ENCODE peak calls at places on chromosome 4, in nine cellular contexts. I is SW 1271; W is left colon; L is B cell; J is GM04503; N is transverse colon; D is Calu3; Q is NCI-H1417; X is CD4-positive, alpha-beta T cell. V is an unnamed sample.

GRCh38 chr4:174880001-174880400 is 38.2 kb upstream of the ADAM29 start:
- DNase-seq in N (no peak), D (no peak), W (no peak), X (no peak), I (no peak), Q (no peak), L (no peak), J (no peak), V (no peak)

GRCh38 chr4:7988437-7988836 is 48.8 kb upstream of the AFAP1 start:
- DNase-seq in Q (no peak), W (no peak), L (no peak), D (no peak), I (no peak), N (no peak), J (peak), X (no peak), V (no peak)

GRCh38 chr4:183288955-183289354 is 31.1 kb downstream of the CLDN22 start:
- DNase-seq in J (no peak), L (no peak), X (no peak), I (no peak), W (no peak), Q (no peak), N (no peak), D (no peak), V (no peak)

GRCh38 chr4:84578540-84579409 is 4.2 kb upstream of the CDS1 start:
- DNase-seq in D (peak), N (peak), X (no peak), J (no peak), I (peak), W (peak), L (peak), Q (peak), V (no peak)

GRCh38 chr4:87377816-87378215 is 13.2 kb downstream of the HSD17B11 start:
- DNase-seq in N (no peak), J (no peak), L (no peak), Q (no peak), X (no peak), D (no peak), I (no peak), W (no peak), V (no peak)

GRCh38 chr4:10461091-10461849 is 4.0 kb upstream of the ZNF518B start:
- DNase-seq in N (peak), Q (no peak), J (no peak), D (no peak), X (peak), I (no peak), W (peak), L (peak), V (peak)

GRCh38 chr4:128310266-128310697 is 22.7 kb upstream of the PGRMC2 start:
- DNase-seq in N (peak), D (peak), I (no peak), X (no peak), Q (peak), L (no peak), J (no peak), W (peak), V (peak)

GRCh38 chr4:126168484-126168883 is 853.7 kb downstream of the FAT4 start:
- DNase-seq in I (no peak), W (no peak), Q (no peak), D (no peak), L (no peak), X (no peak), N (no peak), J (no peak), V (no peak)

GRCh38 chr4:128917781-128918180 is 108.3 kb downstream of the JADE1 start:
- DNase-seq in Q (no peak), I (no peak), N (no peak), J (no peak), D (no peak), X (no peak), W (no peak), L (peak), V (no peak)

GRCh38 chr4:130955520-130955919 is 1859.6 kb downstream of the C4orf33 start:
- DNase-seq in J (no peak), L (no peak), W (no peak), I (no peak), Q (no peak), X (no peak), N (no peak), D (no peak), V (no peak)

GRCh38 chr4:121980643-121981042 is 28.8 kb upstream of the TRPC3 start:
- DNase-seq in I (no peak), J (peak), X (no peak), N (no peak), W (no peak), Q (no peak), L (no peak), D (no peak), V (no peak)

GRCh38 chr4:148787831-148788477 is 345.7 kb upstream of the NR3C2 start:
- DNase-seq in D (no peak), N (no peak), L (no peak), J (peak), Q (no peak), W (no peak), X (no peak), I (no peak), V (no peak)

GRCh38 chr4:17854076-17854475 is 43.3 kb downstream of the NCAPG start:
- DNase-seq in W (no peak), D (no peak), N (no peak), X (no peak), J (no peak), Q (no peak), L (no peak), I (no peak), V (no peak)

GRCh38 chr4:51930557-51930956 is 87.6 kb downstream of the DCUN1D4 start:
- DNase-seq in W (no peak), D (no peak), I (no peak), L (no peak), J (no peak), Q (no peak), N (no peak), X (no peak), V (no peak)

GRCh38 chr4:158805628-158806471 is 37.0 kb downstream of the FNIP2 start:
- DNase-seq in W (no peak), Q (peak), I (no peak), N (no peak), X (no peak), L (no peak), D (peak), J (no peak), V (no peak)

GRCh38 chr4:153634737-153635353 is 49.2 kb upstream of the TLR2 start:
- DNase-seq in Q (no peak), N (no peak), I (no peak), D (peak), X (no peak), L (peak), J (no peak), W (no peak), V (no peak)

GRCh38 chr4:3408793-3409330 is 32.9 kb upstream of the HGFAC start:
- DNase-seq in J (no peak), N (peak), L (no peak), D (no peak), I (no peak), X (no peak), Q (no peak), W (no peak), V (no peak)

GRCh38 chr4:40251366-40251765 is 54.5 kb downstream of the RHOH start:
- DNase-seq in W (no peak), L (no peak), I (peak), Q (no peak), D (no peak), N (no peak), X (no peak), J (no peak), V (no peak)

GRCh38 chr4:100290585-100290984 is 100.3 kb upstream of the DDIT4L start:
- DNase-seq in W (no peak), J (no peak), Q (no peak), X (no peak), N (no peak), L (no peak), D (no peak), I (no peak), V (no peak)

GRCh38 chr4:81260443-81261102 is 45.6 kb upstream of the PRKG2 start:
- DNase-seq in W (no peak), I (no peak), J (no peak), L (no peak), X (no peak), Q (no peak), D (no peak), N (no peak), V (no peak)

GRCh38 chr4:65014078-65014477 is 604.8 kb upstream of the TECRL start:
- DNase-seq in N (no peak), W (no peak), I (no peak), D (no peak), J (no peak), L (no peak), Q (no peak), X (no peak), V (no peak)

GRCh38 chr4:142707397-142707796 is 138.7 kb downstream of the INPP4B start:
- DNase-seq in D (no peak), Q (no peak), L (no peak), N (no peak), W (no peak), J (no peak), I (no peak), X (no peak), V (no peak)

GRCh38 chr4:48194986-48195773 is 61.1 kb upstream of the TXK start:
- DNase-seq in W (no peak), D (no peak), J (peak), L (no peak), Q (peak), N (no peak), X (no peak), I (no peak), V (no peak)

GRCh38 chr4:78584863-78585576 is 33.5 kb downstream of the ANXA3 start:
- DNase-seq in L (no peak), N (peak), J (no peak), Q (no peak), W (no peak), X (no peak), D (no peak), I (no peak), V (no peak)

GRCh38 chr4:80730158-80730557 is 300.4 kb upstream of the BMP3 start:
- DNase-seq in J (no peak), I (no peak), N (no peak), Q (no peak), L (no peak), D (no peak), W (no peak), X (no peak), V (no peak)

GRCh38 chr4:10348241-10348640 is 109.0 kb downstream of the ZNF518B start:
- DNase-seq in W (no peak), L (no peak), I (no peak), J (no peak), N (no peak), X (no peak), Q (no peak), D (no peak), V (no peak)

GRCh38 chr4:110978761-110979160 is 355.9 kb upstream of the PITX2 start:
- DNase-seq in D (no peak), Q (no peak), L (no peak), X (no peak), I (no peak), J (no peak), N (no peak), W (no peak), V (no peak)

GRCh38 chr4:80731436-80731835 is 299.1 kb upstream of the BMP3 start:
- DNase-seq in X (no peak), Q (no peak), W (no peak), D (no peak), N (no peak), J (no peak), I (no peak), L (no peak), V (no peak)

GRCh38 chr4:25172964-25173917 is 13.0 kb upstream of the SEPSECS start:
- DNase-seq in N (no peak), Q (no peak), J (peak), X (no peak), W (no peak), L (no peak), I (peak), D (peak), V (no peak)

GRCh38 chr4:56613101-56613862 is 67.8 kb downstream of the HOPX start:
- DNase-seq in N (no peak), L (no peak), D (no peak), X (no peak), Q (no peak), W (no peak), I (no peak), J (peak), V (no peak)

GRCh38 chr4:184097240-184097619 is 120.4 kb downstream of the ENPP6 start:
- DNase-seq in L (peak), J (no peak), N (peak), W (peak), D (no peak), I (no peak), Q (no peak), X (no peak), V (no peak)

GRCh38 chr4:109721033-109721432 is 8.8 kb downstream of the PLA2G12A start:
- DNase-seq in D (no peak), L (no peak), N (no peak), I (peak), X (no peak), W (no peak), J (no peak), Q (no peak), V (no peak)

GRCh38 chr4:98682719-98683118 is 24.3 kb upstream of the TSPAN5 start:
- DNase-seq in W (no peak), N (no peak), I (no peak), J (peak), Q (no peak), D (no peak), X (no peak), L (no peak), V (no peak)

GRCh38 chr4:13918110-13918509 is 290.6 kb upstream of the BOD1L1 start:
- DNase-seq in L (no peak), W (peak), Q (no peak), D (no peak), J (peak), X (no peak), N (peak), I (peak), V (no peak)

GRCh38 chr4:29560452-29560851 is 1159.7 kb upstream of the PCDH7 start:
- DNase-seq in W (no peak), D (no peak), N (no peak), X (no peak), L (no peak), I (no peak), J (no peak), Q (no peak), V (no peak)

GRCh38 chr4:8219236-8219635 is 20.1 kb downstream of the SH3TC1 start:
- DNase-seq in Q (no peak), W (no peak), N (no peak), J (no peak), X (no peak), D (no peak), L (no peak), I (no peak), V (no peak)

V was measured in pancreas.